ENCODE peak calls at places on chromosomes 11 and 22, in six cellular contexts. W is adrenal gland, F is A549, Z is Peyer's patch, K is upper lobe of left lung, J is right lobe of liver. V is an unnamed sample.

GRCh38 chr11:64055077-64055476 is 19.3 kb downstream of the FLRT1 start:
- DNase-seq in W (no peak), F (no peak), Z (no peak), K (peak; percentile 44), J (no peak), V (no peak)

GRCh38 chr22:24001314-24001713 is 3.9 kb downstream of the GSTT4 start:
- DNase-seq in W (no peak), F (no peak), Z (no peak), K (peak; percentile 62), J (no peak), V (no peak)

GRCh38 chr11:17827006-17827405 is 92.4 kb downstream of the KCNC1 start:
- DNase-seq in W (no peak), F (peak; percentile 11), Z (no peak), K (no peak), J (no peak), V (no peak)

GRCh38 chr11:416757-417621 is 2.2 kb upstream of the SIGIRR start:
- DNase-seq in W (no peak), F (no peak), Z (peak; percentile 87), K (peak; percentile 94), J (peak; percentile 59), V (no peak)

GRCh38 chr11:17954395-17955252 is 58.2 kb downstream of the SERGEF start:
- DNase-seq in W (no peak), F (no peak), Z (no peak), K (no peak), J (no peak), V (no peak)

GRCh38 chr22:31173386-31174145 is 13.6 kb downstream of the RNF185 start:
- DNase-seq in W (no peak), F (peak; percentile 16), Z (no peak), K (no peak), J (no peak), V (no peak)

GRCh38 chr11:131665344-131665968 is 295.0 kb downstream of the NTM start:
- DNase-seq in W (no peak), F (no peak), Z (no peak), K (no peak), J (no peak), V (no peak)

GRCh38 chr11:66886671-66887221 is 29.9 kb downstream of the LRFN4 start:
- DNase-seq in W (no peak), F (peak; percentile 95), Z (peak; percentile 40), K (no peak), J (no peak), V (no peak)

GRCh38 chr11:61630104-61630503 is 49.2 kb upstream of the SYT7 start:
- DNase-seq in W (no peak), F (no peak), Z (no peak), K (no peak), J (no peak), V (no peak)

GRCh38 chr11:129214710-129215295 is 22.7 kb upstream of the ARHGAP32 start:
- DNase-seq in W (no peak), F (no peak), Z (no peak), K (no peak), J (no peak), V (no peak)

GRCh38 chr11:57791321-57792059 is 29.9 kb downstream of the CTNND1 start:
- DNase-seq in W (no peak), F (no peak), Z (no peak), K (peak; percentile 70), J (no peak), V (no peak)

GRCh38 chr11:57793711-57794110 is 32.1 kb downstream of the CTNND1 start:
- DNase-seq in W (no peak), F (no peak), Z (no peak), K (no peak), J (no peak), V (no peak)

GRCh38 chr11:57787920-57788716 is 26.5 kb downstream of the CTNND1 start:
- DNase-seq in W (no peak), F (no peak), Z (no peak), K (no peak), J (no peak), V (no peak)

GRCh38 chr11:57792060-57792541 is 30.5 kb downstream of the CTNND1 start:
- DNase-seq in W (peak; percentile 47), F (no peak), Z (peak; percentile 68), K (peak; percentile 96), J (peak; percentile 84), V (peak; percentile 80)

GRCh38 chr11:57792870-57793269 is 31.3 kb downstream of the CTNND1 start:
- DNase-seq in W (no peak), F (peak; percentile 39), Z (no peak), K (no peak), J (no peak), V (no peak)
- TF ChIP-seq POLR2A in W (no peak), F (no peak), Z (no peak), K (no peak), J (no peak), V (no peak)

GRCh38 chr11:127193916-127194315 is 193.3 kb upstream of the KIRREL3 start:
- DNase-seq in W (no peak), F (no peak), Z (no peak), K (no peak), J (no peak), V (no peak)
- TF ChIP-seq POLR2A in W (no peak), F (no peak), Z (no peak), K (no peak), J (no peak), V (no peak)

GRCh38 chr22:37202706-37203105 is 9.6 kb downstream of the SSTR3 start:
- DNase-seq in W (no peak), F (no peak), Z (peak; percentile 26), K (no peak), J (peak; percentile 39), V (peak; percentile 45)

GRCh38 chr22:37205046-37205445 is 7.2 kb downstream of the SSTR3 start:
- DNase-seq in W (no peak), F (no peak), Z (peak; percentile 23), K (no peak), J (peak; percentile 30), V (no peak)

GRCh38 chr22:37202001-37202555 is 10.2 kb downstream of the SSTR3 start:
- DNase-seq in W (no peak), F (no peak), Z (peak; percentile 32), K (no peak), J (no peak), V (peak; percentile 40)

GRCh38 chr22:37204045-37204655 is 8.1 kb downstream of the SSTR3 start:
- DNase-seq in W (no peak), F (no peak), Z (peak; percentile 15), K (no peak), J (no peak), V (peak; percentile 33)

DNA sequence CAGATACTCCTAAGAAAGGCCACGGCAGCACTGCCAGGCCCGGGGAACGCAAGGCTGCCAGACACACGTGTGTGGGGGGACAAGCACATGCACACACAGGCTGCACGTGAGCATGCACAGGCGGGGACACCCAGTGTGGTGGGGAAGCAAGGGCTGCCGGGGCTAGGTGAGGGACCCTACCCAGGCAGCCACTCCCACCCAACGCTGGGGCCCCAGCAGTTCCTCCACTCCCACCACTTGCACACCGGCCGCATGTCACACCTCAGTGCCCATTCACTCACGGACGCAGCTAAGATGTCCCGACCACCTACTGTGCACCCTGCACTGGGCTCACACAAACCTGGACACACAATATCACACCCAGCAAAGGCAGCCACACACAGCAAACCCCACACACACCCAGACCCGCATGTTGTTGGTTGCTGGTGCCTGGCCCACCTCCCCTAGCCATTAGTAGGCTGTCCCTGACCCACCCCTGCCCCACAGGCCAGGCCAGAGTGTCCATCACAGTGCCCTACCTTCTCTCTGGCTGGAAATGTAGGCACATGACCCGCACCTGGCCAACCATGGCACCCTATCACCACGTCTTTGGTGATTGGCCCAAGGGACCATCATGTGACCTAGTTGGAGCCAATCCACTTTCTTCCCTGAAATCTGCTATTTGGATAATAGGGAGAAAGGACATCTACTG is 8.8 kb downstream of the SSTR3 start:
- DNase-seq in W (no peak), F (no peak), Z (peak; percentile 41), K (peak; percentile 52), J (peak; percentile 53), V (peak; percentile 47)
- TF ChIP-seq POLR2A in W (no peak), F (no peak), Z (no peak), K (no peak), J (no peak), V (no peak)

GRCh38 chr11:6682936-6683861 is at the start of gene MRPL17:
- DNase-seq in W (peak; percentile 99), F (peak; percentile 97), Z (peak; percentile 98), K (peak; percentile 93), J (peak; percentile 99), V (peak; percentile 100)
- TF ChIP-seq POLR2A in W (peak; percentile 46), F (peak; percentile 98), Z (peak; percentile 41), K (peak; percentile 59), J (peak; percentile 86), V (peak; percentile 72)

GRCh38 chr22:40044870-40045834 is 50.4 kb downstream of the FAM83F start:
- DNase-seq in W (peak; percentile 60), F (peak; percentile 17), Z (peak; percentile 76), K (peak; percentile 93), J (peak; percentile 80), V (peak; percentile 72)
- TF ChIP-seq POLR2A in W (no peak), F (peak; percentile 21), Z (no peak), K (no peak), J (peak; percentile 26), V (no peak)

DNA sequence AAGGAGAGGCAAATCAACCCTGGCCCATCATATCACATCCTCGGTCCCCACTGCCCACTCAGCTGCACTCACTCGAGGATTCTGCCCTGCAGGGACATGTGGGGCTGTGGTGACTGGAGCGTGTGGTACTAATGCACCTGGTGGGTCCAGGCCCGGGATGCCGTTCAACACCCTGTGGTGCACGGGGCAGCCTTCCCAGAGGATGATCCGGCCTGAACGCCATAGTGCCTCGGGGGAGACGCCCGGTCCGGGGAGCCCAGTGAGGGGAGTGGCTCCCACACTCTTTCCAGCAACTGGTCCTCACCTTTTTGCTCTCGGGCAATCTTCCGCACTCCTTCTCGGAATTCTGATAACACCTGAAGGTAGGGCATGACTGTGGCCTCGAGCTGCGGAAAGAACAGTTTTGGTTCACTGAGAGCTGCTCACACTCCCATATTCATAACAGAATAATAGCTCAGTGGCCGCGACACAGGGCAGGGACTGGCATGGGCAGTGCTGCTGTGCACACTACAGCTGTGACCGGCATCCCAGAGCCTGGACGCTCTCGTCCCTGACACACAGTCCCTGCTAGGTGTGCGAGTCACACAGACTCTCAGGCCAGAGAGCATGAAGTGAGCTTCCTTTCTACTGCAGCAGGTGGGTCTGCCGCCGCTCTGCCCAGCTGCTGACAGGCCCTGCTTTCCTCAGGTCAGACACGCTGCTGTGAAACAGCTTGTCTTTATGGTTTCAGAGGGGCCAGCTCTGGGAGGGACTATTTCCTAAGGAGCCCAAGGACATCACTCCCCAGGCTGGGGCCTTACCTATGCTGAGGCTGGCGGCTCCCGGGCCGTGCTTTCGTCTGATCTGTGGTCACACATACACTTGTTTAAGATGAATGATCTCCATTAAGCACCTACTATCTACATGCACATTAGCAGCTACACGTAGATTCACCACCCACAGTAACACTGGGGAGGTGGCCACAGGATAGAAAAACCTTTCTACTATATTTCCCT is 20.1 kb upstream of the NAP1L4 start:
- DNase-seq in W (no peak), F (no peak), Z (peak; percentile 30), K (peak; percentile 61), J (peak; percentile 48), V (no peak)
- TF ChIP-seq POLR2A in W (no peak), F (no peak), Z (no peak), K (no peak), J (no peak), V (no peak)

GRCh38 chr22:17733484-17733883 is 40.8 kb downstream of the BID start:
- DNase-seq in W (no peak), F (no peak), Z (no peak), K (no peak), J (no peak), V (peak; percentile 10)
- TF ChIP-seq POLR2A in W (no peak), F (no peak), Z (no peak), K (no peak), J (no peak), V (no peak)